ENCODE peak calls at places on chromosomes 6 and 20, in nine cellular contexts. One of them, this sample, is unnamed.

GRCh38 chr6:90374201-90374600 is 77.6 kb upstream of the BACH2 start:
- DNase-seq in NCI-H524: peak; percentile 84
- DNase-seq in left kidney: no peak
- DNase-seq in retina: no peak
- DNase-seq in Calu3: no peak
- DNase-seq in germinal center: no peak
- DNase-seq in AG08396: no peak
- DNase-seq in HL-60: no peak
- DNase-seq in stimulated activated naive CD4-positive, alpha-beta T cell: no peak
- DNase-seq in this sample: no peak

GRCh38 chr6:166056637-166057036 is 111.0 kb downstream of the TBXT start:
- DNase-seq in AG08396: peak; percentile 22
- DNase-seq in HL-60: no peak
- DNase-seq in left kidney: peak; percentile 54
- DNase-seq in Calu3: no peak
- DNase-seq in NCI-H524: no peak
- DNase-seq in retina: no peak
- DNase-seq in stimulated activated naive CD4-positive, alpha-beta T cell: no peak
- DNase-seq in germinal center: no peak
- DNase-seq in this sample: no peak

GRCh38 chr6:160714731-160715130 is 12.7 kb downstream of the PLG start:
- DNase-seq in NCI-H524: no peak
- DNase-seq in left kidney: no peak
- DNase-seq in stimulated activated naive CD4-positive, alpha-beta T cell: no peak
- DNase-seq in HL-60: no peak
- DNase-seq in Calu3: no peak
- DNase-seq in retina: no peak
- DNase-seq in AG08396: no peak
- DNase-seq in germinal center: no peak
- DNase-seq in this sample: no peak

GRCh38 chr6:3742426-3743344 is 8.8 kb downstream of the PXDC1 start:
- DNase-seq in left kidney: peak; percentile 87
- DNase-seq in AG08396: peak; percentile 81
- DNase-seq in NCI-H524: peak; percentile 57
- DNase-seq in retina: peak; percentile 86
- DNase-seq in Calu3: peak; percentile 87
- DNase-seq in germinal center: peak; percentile 76
- DNase-seq in HL-60: peak; percentile 79
- DNase-seq in stimulated activated naive CD4-positive, alpha-beta T cell: peak; percentile 79
- DNase-seq in this sample: peak; percentile 88

GRCh38 chr6:150813993-150814359 is 51.5 kb upstream of the MTHFD1L start:
- DNase-seq in AG08396: peak; percentile 15
- DNase-seq in Calu3: peak; percentile 11
- DNase-seq in germinal center: no peak
- DNase-seq in HL-60: no peak
- DNase-seq in retina: no peak
- DNase-seq in stimulated activated naive CD4-positive, alpha-beta T cell: no peak
- DNase-seq in left kidney: no peak
- DNase-seq in NCI-H524: no peak
- DNase-seq in this sample: no peak

GRCh38 chr6:110216140-110216539 is 35.9 kb downstream of the CDC40 start:
- DNase-seq in left kidney: no peak
- DNase-seq in stimulated activated naive CD4-positive, alpha-beta T cell: no peak
- DNase-seq in Calu3: no peak
- DNase-seq in HL-60: no peak
- DNase-seq in NCI-H524: no peak
- DNase-seq in retina: no peak
- DNase-seq in AG08396: no peak
- DNase-seq in germinal center: no peak
- DNase-seq in this sample: no peak

GRCh38 chr6:117050301-117050700 is 173.3 kb downstream of the RFX6 start:
- DNase-seq in stimulated activated naive CD4-positive, alpha-beta T cell: no peak
- DNase-seq in left kidney: no peak
- DNase-seq in germinal center: no peak
- DNase-seq in AG08396: no peak
- DNase-seq in Calu3: no peak
- DNase-seq in HL-60: no peak
- DNase-seq in NCI-H524: no peak
- DNase-seq in retina: no peak
- DNase-seq in this sample: no peak

GRCh38 chr20:37449276-37449675 is 71.8 kb upstream of the NNAT start:
- DNase-seq in retina: no peak
- DNase-seq in germinal center: no peak
- DNase-seq in AG08396: no peak
- DNase-seq in Calu3: no peak
- DNase-seq in left kidney: no peak
- DNase-seq in stimulated activated naive CD4-positive, alpha-beta T cell: no peak
- DNase-seq in NCI-H524: no peak
- DNase-seq in HL-60: no peak
- DNase-seq in this sample: no peak